ENCODE peak calls at places on chromosomes 16 and 17, in nine cellular contexts. C is NCI-H1092 treated with DMSO at 0.1 percent for 48 hours; N is A549; L is cardiac septum; R is RCC 7860; H is T1000; T is stimulated activated CD4-positive, alpha-beta T cell treated with anti-CD3 and anti-CD28 coated beads, Interleukin-2, amount 100 ng/mL, for 24 hours; G is ascending aorta; U is activated naive CD4-positive, alpha-beta T cell treated with anti-CD3 and anti-CD28 coated beads for 36 hours. D is an unnamed sample.

GRCh38 chr16:4663756-4664465 is 29.5 kb upstream of the NUDT16L1 start:
- DNase-seq in H (no peak), N (no peak), G (peak; percentile 29), C (peak; percentile 32), T (no peak), L (no peak), U (peak; percentile 45), R (no peak), D (peak; percentile 48)

GRCh38 chr16:84630446-84631152 is 12.7 kb upstream of the COTL1 start:
- DNase-seq in T (no peak), U (no peak), G (no peak), H (no peak), C (no peak), L (no peak), R (no peak), N (no peak), D (no peak)

GRCh38 chr17:41403409-41404023 is 6.1 kb upstream of the KRT31 start:
- DNase-seq in U (peak; percentile 29), R (no peak), N (no peak), L (no peak), C (no peak), G (no peak), T (no peak), H (no peak), D (no peak)

GRCh38 chr17:77654861-77655260 is 303.6 kb upstream of the TNRC6C start:
- DNase-seq in C (no peak), L (no peak), T (no peak), N (no peak), R (no peak), G (no peak), U (no peak), H (no peak), D (no peak)

GRCh38 chr17:72419866-72420774 is 299.3 kb downstream of the SOX9 start:
- DNase-seq in R (peak; percentile 40), T (no peak), G (no peak), N (no peak), U (no peak), L (no peak), C (no peak), H (no peak), D (no peak)

GRCh38 chr17:28472871-28473497 is 460 bp upstream of the SLC13A2 start:
- DNase-seq in N (no peak), G (no peak), R (no peak), T (no peak), C (no peak), U (no peak), H (no peak), L (peak; percentile 17), D (no peak)

GRCh38 chr16:71526111-71526998 is at the start of gene CHST4:
- DNase-seq in C (peak; percentile 54), H (no peak), T (no peak), N (peak; percentile 24), U (no peak), G (no peak), L (no peak), R (peak; percentile 56), D (no peak)

GRCh38 chr17:7439462-7440112 is at the start of gene FGF11:
- DNase-seq in T (no peak), G (no peak), R (no peak), L (no peak), N (no peak), C (no peak), U (no peak), H (no peak), D (no peak)

GRCh38 chr16:69187891-69188451 is 1.0 kb downstream of the SNTB2 start:
- DNase-seq in T (peak; percentile 51), G (no peak), N (peak; percentile 34), U (peak; percentile 41), R (peak; percentile 33), C (peak; percentile 72), H (no peak), L (peak; percentile 77), D (peak; percentile 21)

GRCh38 chr16:87918866-87919680 is 17.3 kb downstream of the CA5A start:
- DNase-seq in H (no peak), L (no peak), N (no peak), R (no peak), G (no peak), U (no peak), C (no peak), T (no peak), D (no peak)

GRCh38 chr16:86725401-86725800 is 147.1 kb downstream of the FOXL1 start:
- DNase-seq in G (no peak), R (no peak), T (no peak), U (no peak), H (no peak), C (no peak), N (no peak), L (no peak), D (no peak)

GRCh38 chr17:15651583-15652110 is 32.1 kb upstream of the FBXW10B start:
- DNase-seq in T (no peak), N (peak; percentile 99), L (peak; percentile 96), G (peak; percentile 90), U (peak; percentile 64), R (peak; percentile 98), C (peak; percentile 43), H (peak; percentile 95), D (peak; percentile 51)

GRCh38 chr17:66522591-66523272 is 220.3 kb downstream of the PRKCA start:
- DNase-seq in N (no peak), R (no peak), C (no peak), T (no peak), U (no peak), L (no peak), G (no peak), H (no peak), D (no peak)

GRCh38 chr17:83144421-83145357 is 65.3 kb downstream of the METRNL start:
- DNase-seq in T (no peak), U (no peak), C (peak; percentile 34), H (no peak), G (no peak), L (peak; percentile 71), R (no peak), N (no peak), D (no peak)

GRCh38 chr17:1011138-1011537 is 14.2 kb downstream of the TIMM22 start:
- DNase-seq in H (no peak), R (no peak), G (no peak), N (no peak), C (no peak), T (no peak), U (no peak), L (no peak), D (no peak)

GRCh38 chr16:61890346-61890745 is 145.9 kb downstream of the CDH8 start:
- DNase-seq in G (no peak), T (no peak), N (peak; percentile 1), U (no peak), R (no peak), C (no peak), H (no peak), L (no peak), D (no peak)

GRCh38 chr16:89593841-89594240 is 18.3 kb downstream of the CPNE7 start:
- DNase-seq in R (no peak), T (no peak), N (no peak), G (no peak), U (peak; percentile 25), C (no peak), H (no peak), L (no peak), D (no peak)

GRCh38 chr17:57109393-57110151 is 24.5 kb downstream of the AKAP1 start:
- DNase-seq in L (no peak), T (no peak), R (no peak), G (no peak), H (no peak), C (no peak), N (peak; percentile 35), U (no peak), D (no peak)

GRCh38 chr17:67434061-67434525 is 57.0 kb downstream of the PITPNC1 start:
- DNase-seq in U (peak; percentile 79), N (no peak), T (peak; percentile 52), G (no peak), H (no peak), R (no peak), C (no peak), L (peak; percentile 83), D (no peak)

GRCh38 chr16:68146583-68146982 is 61.4 kb downstream of the NFATC3 start:
- DNase-seq in T (no peak), C (no peak), G (no peak), R (no peak), N (peak; percentile 39), H (no peak), L (no peak), U (no peak), D (no peak)

GRCh38 chr16:3038256-3038655 is 1.5 kb upstream of the BICDL2 start:
- DNase-seq in T (no peak), L (no peak), H (no peak), N (no peak), C (no peak), G (no peak), R (no peak), U (no peak), D (no peak)

GRCh38 chr16:84548971-84549844 is 44.7 kb upstream of the MEAK7 start:
- DNase-seq in N (no peak), R (no peak), C (no peak), L (no peak), T (peak; percentile 50), H (no peak), G (no peak), U (peak; percentile 65), D (no peak)